ENCODE peak calls at places on chromosomes 13 and 19, in four cellular contexts. B is mammary epithelial cell, X is brain microvascular endothelial cell, A is heart left ventricle. H is an unnamed sample.

GRCh38 chr19:33809960-33810359 is 13.3 kb downstream of the KCTD15 start:
- DNase-seq in B (no peak), X (no peak), A (no peak), H (no peak)

GRCh38 chr19:1315470-1316166 is 29.9 kb downstream of the EFNA2 start:
- DNase-seq in B (peak; percentile 39), X (peak; percentile 8), A (peak; percentile 77), H (no peak)

GRCh38 chr19:42396248-42396541 is 6.1 kb upstream of the CNFN start:
- DNase-seq in B (no peak), X (no peak), A (no peak), H (no peak)

GRCh38 chr13:39481493-39481892 is 121.5 kb downstream of the LHFPL6 start:
- DNase-seq in B (no peak), X (no peak), A (no peak), H (no peak)

GRCh38 chr19:49133621-49134454 is 14.5 kb downstream of the PPFIA3 start:
- DNase-seq in B (no peak), X (peak; percentile 33), A (peak; percentile 86), H (no peak)

GRCh38 chr13:35225582-35225981 is 250.9 kb downstream of the MAB21L1 start:
- DNase-seq in B (no peak), X (no peak), A (no peak), H (no peak)

GRCh38 chr13:73411067-73411809 is 352.4 kb downstream of the KLF5 start:
- DNase-seq in B (peak; percentile 90), X (no peak), A (no peak), H (peak; percentile 9)

GRCh38 chr19:51719251-51719901 is 4.4 kb downstream of the HAS1 start:
- DNase-seq in B (no peak), X (no peak), A (no peak), H (no peak)

GRCh38 chr13:21676611-21677021 is 5.7 kb downstream of the FGF9 start:
- DNase-seq in B (no peak), X (no peak), A (no peak), H (no peak)

DNA sequence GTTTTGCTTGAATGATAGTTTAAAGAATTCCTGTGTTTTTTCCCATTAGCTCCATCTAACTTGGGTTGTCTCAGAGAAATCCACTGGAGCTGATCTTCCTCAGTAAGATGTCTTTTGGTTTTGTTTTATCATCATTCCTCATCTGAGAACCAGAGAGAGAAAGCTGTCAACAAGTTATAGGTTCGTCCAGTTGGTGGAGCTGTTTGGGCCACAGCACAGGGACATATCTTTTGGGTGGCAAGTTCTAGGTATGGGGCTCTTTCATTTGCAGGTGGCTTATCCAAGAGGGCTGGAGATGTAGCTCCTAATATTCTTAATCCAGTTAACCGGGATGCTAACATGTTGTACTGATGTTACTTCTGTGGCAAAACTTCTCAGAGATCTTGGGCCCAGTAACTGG is 174.2 kb downstream of the KCNRG start:
- DNase-seq in B (no peak), X (no peak), A (no peak), H (no peak)
- TF ChIP-seq CTCF in B (no peak), X (peak; percentile 20), A (peak; percentile 7), H (no peak)

DNA sequence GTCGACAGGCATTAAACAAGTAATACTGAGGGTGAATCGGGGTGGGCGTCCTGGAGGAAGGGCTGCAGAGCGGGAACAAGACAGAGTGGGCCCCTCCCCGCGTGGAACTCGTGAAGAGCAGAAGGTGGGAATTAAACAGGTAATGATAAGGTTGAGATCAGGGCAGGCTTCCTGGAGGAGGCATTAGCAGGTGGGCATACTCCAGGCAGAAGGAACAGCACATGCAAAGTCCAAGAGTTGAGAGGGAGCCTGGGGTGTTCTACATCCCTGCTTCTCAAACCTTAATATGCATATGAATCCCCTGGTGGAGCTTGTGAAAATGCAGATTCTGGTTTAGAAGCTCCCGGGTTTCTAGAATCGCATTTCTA is 23.3 kb downstream of the SLC8A2 start:
- DNase-seq in B (no peak), X (no peak), A (no peak), H (no peak)
- H3K27me3 ChIP-seq in B (peaks cover 26% of the 10 kb centered on the region), X (peaks cover 51% of the 10 kb centered on the region), A (peaks cover 73% of the 10 kb centered on the region), H (peaks cover 73% of the 10 kb centered on the region)

GRCh38 chr13:27448308-27448707 is 2.1 kb downstream of the MTIF3 start:
- DNase-seq in B (no peak), X (no peak), A (no peak), H (no peak)
- H3K4me3 ChIP-seq in B (no peak overlapping the region), X (no peak overlapping the region), A (peak overlapping the region; percentile 73), H (no peak overlapping the region)

GRCh38 chr19:10501971-10502523 is 1.1 kb downstream of the KEAP1 start:
- DNase-seq in B (no peak), X (peak; percentile 13), A (peak; percentile 89), H (no peak)

GRCh38 chr19:10500247-10500592 is 2.9 kb downstream of the KEAP1 start:
- DNase-seq in B (no peak), X (no peak), A (no peak), H (no peak)

GRCh38 chr19:10505583-10506229 is 2.5 kb upstream of the KEAP1 start:
- DNase-seq in B (peak; percentile 52), X (peak; percentile 56), A (peak; percentile 84), H (no peak)

GRCh38 chr19:10502524-10503001 is 593 bp downstream of the KEAP1 start:
- DNase-seq in B (peak; percentile 81), X (peak; percentile 81), A (peak; percentile 97), H (peak; percentile 48)

GRCh38 chr19:10503002-10503789 is at the start of gene KEAP1:
- DNase-seq in B (no peak), X (no peak), A (peak; percentile 75), H (no peak)
- TF ChIP-seq CTCF in B (no peak), X (no peak), A (no peak), H (no peak)

DNA sequence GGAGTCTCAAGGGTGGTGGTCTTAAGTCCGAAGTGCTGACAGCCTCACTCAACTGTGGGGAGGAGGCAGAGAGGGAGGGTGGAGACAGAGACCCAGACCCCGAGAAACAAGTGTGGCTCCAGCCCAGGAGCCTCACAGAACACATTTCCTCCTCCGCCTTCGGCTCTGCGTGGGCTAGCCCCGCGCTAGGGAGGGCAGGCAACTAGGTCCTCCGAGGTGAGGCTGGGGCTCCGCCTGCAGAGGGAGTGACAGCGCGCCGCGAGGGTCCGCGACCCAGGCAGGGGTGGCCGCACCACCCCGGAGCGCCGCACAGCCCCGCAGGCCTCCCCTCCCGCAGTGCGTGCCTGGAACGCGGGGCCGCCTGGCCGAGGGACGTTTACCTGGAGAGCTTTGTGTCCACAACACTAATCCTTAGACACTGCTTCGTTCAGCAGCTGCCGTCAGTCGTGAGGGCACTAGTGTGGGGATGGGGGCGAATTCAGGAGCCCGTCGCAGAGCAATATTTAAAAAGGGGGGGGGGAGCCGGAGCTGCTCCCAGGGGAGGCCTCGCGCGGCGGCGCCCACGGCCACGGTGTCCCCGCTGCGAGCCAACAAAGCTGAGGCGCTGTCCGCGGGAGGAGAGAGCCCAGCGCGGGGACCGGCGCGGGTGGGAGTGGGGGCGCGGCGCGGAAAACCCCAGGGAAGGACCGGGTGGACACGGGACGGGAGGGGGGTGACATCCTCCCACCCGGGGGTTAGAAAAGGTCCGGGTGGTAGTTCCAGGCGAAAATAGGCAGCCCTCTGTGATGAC is 11.3 kb upstream of the SOX1 start:
- DNase-seq in B (no peak), X (no peak), A (no peak), H (no peak)
- H3K27me3 ChIP-seq in B (peaks cover 54% of the 10 kb centered on the region), X (peaks cover 75% of the 10 kb centered on the region), A (peaks cover 100% of the 10 kb centered on the region), H (peaks cover 81% of the 10 kb centered on the region)

GRCh38 chr19:58009301-58009665 is 6.7 kb upstream of the ZNF606 start:
- DNase-seq in B (no peak), X (no peak), A (peak; percentile 73), H (no peak)

GRCh38 chr19:58007285-58007684 is 4.7 kb upstream of the ZNF606 start:
- DNase-seq in B (no peak), X (no peak), A (no peak), H (no peak)

GRCh38 chr19:58010507-58010906 is 7.9 kb upstream of the ZNF606 start:
- DNase-seq in B (no peak), X (no peak), A (no peak), H (no peak)

DNA sequence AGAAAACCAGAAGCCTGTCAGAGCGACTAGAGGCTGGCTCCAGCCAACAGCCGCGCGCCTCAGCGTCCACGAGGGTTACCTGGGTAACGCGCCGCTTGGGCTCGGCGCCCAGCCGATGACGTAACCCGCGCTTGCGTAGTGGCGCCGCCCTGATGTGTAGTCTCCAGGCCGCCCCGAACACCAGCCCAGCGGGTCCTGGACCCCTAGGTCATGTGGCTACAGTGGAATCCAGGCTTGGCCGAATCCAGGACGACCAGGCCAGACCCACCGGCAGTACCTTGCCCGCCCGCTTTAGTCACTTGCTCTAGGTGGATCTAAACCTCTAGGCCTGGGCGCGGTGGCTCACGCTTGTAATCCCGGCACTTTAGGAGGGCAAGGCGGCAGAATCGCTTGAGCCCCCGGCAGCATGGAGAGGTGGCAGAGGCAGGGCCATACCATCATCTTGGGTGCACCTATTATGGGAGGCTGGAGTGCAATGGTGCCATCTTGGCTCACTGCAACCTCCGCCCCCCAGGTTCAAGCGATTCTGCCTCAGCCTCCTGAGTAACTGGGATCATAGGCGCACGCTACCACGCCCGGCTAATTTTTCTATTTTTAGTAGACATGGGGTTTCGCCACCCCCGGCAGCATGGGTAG is 7.2 kb upstream of the ZNF606 start:
- DNase-seq in B (peak; percentile 84), X (peak; percentile 90), A (peak; percentile 94), H (peak; percentile 32)
- H3K4me3 ChIP-seq in B (peak overlapping the region; percentile 48), X (peak overlapping the region; percentile 50), A (peak overlapping the region; percentile 55), H (peak overlapping the region; percentile 45)

DNA sequence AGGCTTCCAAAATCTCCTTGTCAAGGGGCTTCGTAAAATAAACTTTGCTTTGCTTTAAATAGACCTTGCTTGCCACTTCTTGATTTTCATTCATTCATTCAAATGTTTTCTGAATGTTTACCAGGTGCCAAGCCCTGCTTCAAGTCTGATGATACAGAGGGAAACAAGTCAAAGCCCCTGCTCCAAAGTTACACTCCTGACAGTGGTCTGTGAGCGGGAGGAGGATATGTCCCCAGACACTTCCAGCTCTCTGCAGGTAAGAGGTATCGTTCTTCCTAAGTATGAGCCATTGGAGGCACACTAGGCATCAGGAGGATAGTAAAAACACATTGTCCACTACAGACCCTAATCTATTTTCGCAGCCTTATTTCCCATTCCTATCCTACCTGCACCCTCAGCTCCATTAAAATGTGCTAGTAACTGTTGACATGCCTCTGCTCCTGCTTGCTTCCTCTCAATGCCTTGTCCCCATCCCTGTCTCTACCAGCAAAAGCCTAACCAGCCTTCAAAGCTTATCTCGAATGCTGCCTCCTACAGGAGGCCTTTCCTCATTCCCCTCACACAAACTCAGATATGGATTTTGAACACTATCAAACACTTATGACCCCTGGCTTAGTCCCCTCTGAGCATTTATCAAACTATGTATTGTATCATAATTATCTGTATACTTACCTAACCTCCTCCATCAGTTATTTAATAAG is 6.2 kb upstream of the WBP4 start:
- DNase-seq in B (no peak), X (no peak), A (no peak), H (no peak)
- TF ChIP-seq CTCF in B (peak; percentile 44), X (peak; percentile 49), A (peak; percentile 33), H (peak; percentile 31)

DNA sequence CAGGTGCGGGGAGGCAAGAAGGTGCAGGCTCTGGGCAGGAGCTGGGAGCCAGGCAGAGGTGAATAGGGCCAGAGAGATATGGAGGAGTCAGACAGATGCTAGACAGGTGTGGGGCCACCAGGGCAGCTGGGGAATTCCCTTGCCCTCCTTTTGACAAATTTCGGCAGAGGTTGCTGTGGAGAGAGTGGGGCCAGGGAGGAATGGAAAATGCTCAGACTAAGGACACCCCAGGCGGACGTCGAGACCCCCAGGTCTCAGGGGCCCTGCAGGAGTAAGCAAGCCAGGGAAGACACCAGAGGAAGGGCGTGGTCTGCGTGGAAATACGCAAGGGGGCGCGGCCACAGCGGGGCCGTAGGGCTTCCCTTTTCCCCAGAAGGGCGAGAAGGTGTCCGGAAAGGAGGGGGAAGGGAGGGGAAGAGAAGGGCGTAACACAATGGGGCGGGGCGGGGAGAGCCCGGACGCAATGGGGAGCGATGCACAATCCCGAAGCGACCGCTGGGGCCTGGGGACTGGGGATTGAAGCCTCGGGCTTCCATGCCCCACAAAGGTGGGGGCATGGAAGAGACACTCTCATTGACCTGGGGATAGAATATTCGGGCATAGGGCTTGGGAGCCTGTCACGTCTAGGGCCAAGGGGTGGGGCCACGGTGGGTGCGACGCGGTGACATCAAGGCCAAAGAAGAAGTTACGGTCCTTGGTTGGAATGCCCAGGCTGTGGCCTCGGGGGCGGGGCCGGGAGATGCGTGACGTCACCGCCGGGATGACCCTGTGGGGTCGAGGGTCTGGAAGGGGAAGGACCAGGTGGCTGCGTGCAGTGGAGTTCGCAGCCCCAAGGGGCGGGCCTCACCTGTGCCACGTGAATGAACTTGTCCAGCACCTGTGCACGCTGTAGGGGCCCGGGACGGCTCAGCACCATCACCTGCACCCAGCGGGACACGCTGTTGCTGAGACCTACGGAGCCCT is 8.2 kb downstream of the RASGRP4 start:
- DNase-seq in B (peak; percentile 11), X (no peak), A (peak; percentile 83), H (no peak)
- H3K27me3 ChIP-seq in B (no peaks in the 10 kb centered on the region), X (no peaks in the 10 kb centered on the region), A (peaks cover 18% of the 10 kb centered on the region), H (peaks cover 28% of the 10 kb centered on the region)

H was measured in kidney epithelial cell.